ENCODE peak calls at places on chromosome 1, in six cellular contexts. Y, P, F, N, S and K are unnamed samples.

GRCh38 chr1:233440952-233441401 is 113.5 kb downstream of the MAP3K21 start:
- DNase-seq in Y (peak; percentile 57), P (peak; percentile 25), F (peak; percentile 49), N (peak; percentile 96), S (peak; percentile 85), K (peak; percentile 81)

GRCh38 chr1:205258313-205259176 is 30.8 kb downstream of the TMCC2 start:
- DNase-seq in Y (no peak), P (no peak), F (no peak), N (peak; percentile 34), S (peak; percentile 56), K (no peak)

GRCh38 chr1:241985787-241986186 is 13.1 kb downstream of the MAP1LC3C start:
- DNase-seq in Y (peak; percentile 33), P (peak; percentile 26), F (peak; percentile 55), N (peak; percentile 79), S (peak; percentile 73), K (peak; percentile 84)

GRCh38 chr1:210313046-210313445 is 15.7 kb upstream of the HHAT start:
- DNase-seq in Y (no peak), P (no peak), F (no peak), N (no peak), S (no peak), K (no peak)

GRCh38 chr1:109579044-109579443 is 30.6 kb downstream of the GNAI3 start:
- DNase-seq in Y (no peak), P (no peak), F (no peak), N (no peak), S (no peak), K (no peak)

GRCh38 chr1:198605880-198606458 is 32.9 kb upstream of the PTPRC start:
- DNase-seq in Y (peak; percentile 26), P (no peak), F (no peak), N (peak; percentile 6), S (peak; percentile 30), K (no peak)

GRCh38 chr1:202505356-202505755 is 156.9 kb downstream of the PPP1R12B start:
- DNase-seq in Y (no peak), P (no peak), F (peak; percentile 0), N (no peak), S (peak; percentile 81), K (no peak)

GRCh38 chr1:182789138-182790076 is at the start of gene NPL:
- DNase-seq in Y (peak; percentile 68), P (peak; percentile 83), F (peak; percentile 95), N (peak; percentile 25), S (peak; percentile 91), K (peak; percentile 89)

GRCh38 chr1:194256010-194256409 is 1069.6 kb upstream of the B3GALT2 start:
- DNase-seq in Y (no peak), P (no peak), F (no peak), N (no peak), S (no peak), K (no peak)

GRCh38 chr1:155254714-155255242 is 505 bp downstream of the ENTREP3 start:
- DNase-seq in Y (no peak), P (no peak), F (peak; percentile 75), N (peak; percentile 24), S (peak; percentile 58), K (peak; percentile 66)

GRCh38 chr1:44108971-44109370 is 9.7 kb upstream of the KLF17 start:
- DNase-seq in Y (no peak), P (no peak), F (no peak), N (no peak), S (no peak), K (no peak)

GRCh38 chr1:90722874-90723273 is 5.8 kb upstream of the BARHL2 start:
- DNase-seq in Y (no peak), P (no peak), F (no peak), N (no peak), S (no peak), K (no peak)
- H3K27me3 ChIP-seq in Y (peaks cover 100% of the 10 kb centered on the region), P (peaks cover 97% of the 10 kb centered on the region), F (peaks cover 96% of the 10 kb centered on the region), N (peaks cover 32% of the 10 kb centered on the region), S (peaks cover 88% of the 10 kb centered on the region), K (peaks cover 100% of the 10 kb centered on the region)

DNA sequence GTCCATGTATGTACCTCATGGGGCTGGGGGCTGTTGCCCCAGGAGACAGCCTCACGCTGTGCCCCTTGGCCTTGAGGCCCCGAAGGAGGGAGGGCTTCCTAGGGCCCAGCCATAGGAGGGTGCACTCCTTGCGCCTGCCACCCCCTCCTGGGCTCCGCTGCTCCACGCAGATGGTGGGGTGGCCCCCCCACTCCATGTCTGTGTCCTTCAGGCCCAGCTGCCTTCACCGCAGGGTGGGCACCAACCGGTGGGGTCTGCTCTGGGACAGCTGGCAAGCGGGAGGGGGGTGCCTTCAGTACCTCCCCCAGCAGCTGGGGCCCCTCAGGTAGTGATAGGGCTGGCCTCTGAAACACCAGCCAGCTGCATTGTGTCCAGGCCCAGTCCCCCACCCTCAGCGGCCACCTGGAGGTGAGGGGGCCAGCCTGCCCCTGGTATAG is 309 bp downstream of the GJC2 start:
- DNase-seq in Y (no peak), P (peak; percentile 17), F (peak; percentile 47), N (no peak), S (no peak), K (no peak)
- H3K9ac ChIP-seq in Y (peak overlapping the region; percentile 85), P (peak overlapping the region; percentile 34), F (no peak overlapping the region), N (no peak overlapping the region), S (peak overlapping the region; percentile 66), K (no peak overlapping the region)

DNA sequence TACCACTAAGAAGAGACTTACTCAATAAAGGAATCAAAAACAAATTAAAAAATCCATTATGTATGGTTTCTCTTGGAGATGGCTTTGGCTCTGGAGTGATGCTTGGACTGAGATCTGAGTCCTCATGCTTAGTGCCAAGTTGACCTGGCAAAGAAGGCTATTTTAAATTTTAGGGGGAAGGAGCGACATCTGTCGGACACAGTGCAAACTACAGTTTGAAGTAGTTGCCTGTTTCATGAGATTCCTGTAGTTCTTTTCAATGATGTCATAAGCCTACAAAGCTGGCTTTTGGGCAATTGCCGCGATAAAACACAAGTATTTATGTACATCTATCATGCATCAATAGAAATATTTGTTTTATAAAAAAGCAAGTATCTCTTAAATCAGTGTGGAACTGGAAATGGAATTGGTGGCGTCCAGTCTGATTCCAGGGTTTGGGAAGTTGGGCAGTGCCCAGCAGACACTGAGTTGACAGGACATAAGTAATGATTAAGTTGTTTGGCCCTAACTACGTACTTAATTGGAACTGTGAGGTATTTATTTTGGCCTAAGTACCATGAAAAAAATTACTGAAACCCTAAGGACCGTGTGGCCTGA is 50.0 kb downstream of the TBCE start:
- DNase-seq in Y (peak; percentile 56), P (peak; percentile 64), F (peak; percentile 75), N (peak; percentile 72), S (peak; percentile 85), K (peak; percentile 91)
- H3K36me3 ChIP-seq in Y (peaks cover 14% of the 10 kb centered on the region), P (no peaks in the 10 kb centered on the region), F (peaks cover 9% of the 10 kb centered on the region), N (no peaks in the 10 kb centered on the region), S (peaks cover 12% of the 10 kb centered on the region), K (peaks cover 19% of the 10 kb centered on the region)

GRCh38 chr1:159146996-159147395 is 24.4 kb upstream of the CADM3 start:
- DNase-seq in Y (no peak), P (no peak), F (no peak), N (no peak), S (no peak), K (no peak)
- H3K27me3 ChIP-seq in Y (no peaks in the 10 kb centered on the region), P (no peaks in the 10 kb centered on the region), F (peaks cover 5% of the 10 kb centered on the region), N (peaks cover 46% of the 10 kb centered on the region), S (peaks cover 18% of the 10 kb centered on the region), K (no peaks in the 10 kb centered on the region)

DNA sequence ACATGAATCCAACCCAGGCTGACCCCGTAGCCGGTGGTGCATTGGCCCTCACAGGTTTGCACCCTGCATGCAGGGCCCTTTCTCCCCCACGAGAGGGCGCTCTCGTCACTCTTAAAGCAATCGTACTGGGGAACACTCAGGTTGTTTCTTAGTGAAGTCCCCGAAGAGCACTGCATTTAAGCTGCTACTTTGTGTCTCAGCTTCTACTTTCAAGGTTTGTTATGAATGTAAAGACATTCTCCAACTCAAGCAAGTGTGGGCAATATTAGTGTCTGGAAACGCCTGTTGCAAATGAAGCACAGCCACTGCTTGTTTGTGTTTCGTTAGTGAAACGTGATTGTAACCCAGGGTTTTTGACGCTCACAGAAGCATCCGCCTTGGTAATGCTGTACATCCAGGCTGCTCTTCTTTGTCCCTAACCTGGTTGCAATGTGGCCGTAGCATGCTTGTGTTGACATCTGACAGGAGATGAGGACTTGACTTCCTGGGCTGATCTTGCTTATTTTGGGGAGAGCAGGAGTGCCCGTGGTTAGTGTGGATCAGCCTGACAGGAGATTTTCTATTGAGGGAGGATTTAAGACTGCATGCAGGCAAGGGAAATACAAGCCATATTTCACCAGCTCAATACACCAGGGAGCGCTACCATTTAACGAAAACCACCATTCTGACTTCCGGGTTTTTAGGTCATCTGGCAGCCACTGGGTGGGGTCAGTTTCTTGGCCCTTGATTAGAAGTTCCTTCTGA is 79.8 kb downstream of the ST6GALNAC3 start:
- DNase-seq in Y (peak; percentile 78), P (peak; percentile 84), F (peak; percentile 73), N (peak; percentile 80), S (peak; percentile 89), K (peak; percentile 94)
- H3K9ac ChIP-seq in Y (no peak overlapping the region), P (peak overlapping the region; percentile 41), F (no peak overlapping the region), N (no peak overlapping the region), S (peak overlapping the region; percentile 42), K (no peak overlapping the region)

GRCh38 chr1:113691184-113691583 is 68.1 kb downstream of the PHTF1 start:
- DNase-seq in Y (no peak), P (no peak), F (no peak), N (no peak), S (no peak), K (no peak)
- H3K36me3 ChIP-seq in Y (peaks cover 66% of the 10 kb centered on the region), P (no peaks in the 10 kb centered on the region), F (peaks cover 47% of the 10 kb centered on the region), N (peaks cover 23% of the 10 kb centered on the region), S (peaks cover 30% of the 10 kb centered on the region), K (peaks cover 37% of the 10 kb centered on the region)

GRCh38 chr1:63321788-63322247 is 549 bp upstream of the FOXD3 start:
- DNase-seq in Y (peak; percentile 33), P (no peak), F (no peak), N (peak; percentile 10), S (no peak), K (peak; percentile 89)
- H3K27me3 ChIP-seq in Y (peaks cover 100% of the 10 kb centered on the region), P (peaks cover 98% of the 10 kb centered on the region), F (peaks cover 96% of the 10 kb centered on the region), N (no peaks in the 10 kb centered on the region), S (peaks cover 77% of the 10 kb centered on the region), K (peaks cover 100% of the 10 kb centered on the region)

GRCh38 chr1:174877208-174877673 is 122.5 kb upstream of the CACYBP start:
- DNase-seq in Y (no peak), P (peak; percentile 65), F (no peak), N (no peak), S (no peak), K (peak; percentile 51)
- H3K9ac ChIP-seq in Y (no peak overlapping the region), P (peak overlapping the region; percentile 49), F (no peak overlapping the region), N (no peak overlapping the region), S (no peak overlapping the region), K (no peak overlapping the region)